ENCODE peak calls at places on chromosomes 11 and 22, in ten cellular contexts. N is SK-N-DZ, I is DMS 273 treated with DMSO at 0.1 percent for 48 hours, K is left colon, S is NCI-H1694, F is iris pigment epithelial cell, A is C1 segment of cervical spinal cord, T is KG1, Q is HEK293T, Y is germinal center. U is an unnamed sample.

GRCh38 chr11:64650923-64651523 is 60.0 kb downstream of the SLC22A12 start:
- DNase-seq in N (peak), I (no peak), K (no peak), S (no peak), F (peak), A (no peak), T (peak), Q (peak), Y (peak), U (no peak)

GRCh38 chr11:95187730-95188129 is 43.3 kb downstream of the SESN3 start:
- DNase-seq in N (no peak), I (no peak), K (no peak), S (no peak), F (no peak), A (no peak), T (no peak), Q (no peak), Y (no peak), U (no peak)

GRCh38 chr11:115860246-115860645 is 356.0 kb upstream of the CADM1 start:
- DNase-seq in N (no peak), I (no peak), K (no peak), S (no peak), F (no peak), A (no peak), T (no peak), Q (no peak), Y (no peak), U (no peak)

GRCh38 chr22:36753120-36753802 is 22.7 kb downstream of the IFT27 start:
- DNase-seq in N (no peak), I (no peak), K (no peak), S (no peak), F (no peak), A (no peak), T (no peak), Q (no peak), Y (no peak), U (no peak)

GRCh38 chr22:30871391-30872281 is 96.9 kb downstream of the MORC2 start:
- DNase-seq in N (no peak), I (no peak), K (no peak), S (no peak), F (no peak), A (no peak), T (no peak), Q (no peak), Y (no peak), U (no peak)

GRCh38 chr11:3944198-3944597 is 88.7 kb downstream of the STIM1 start:
- DNase-seq in N (peak), I (no peak), K (no peak), S (no peak), F (no peak), A (no peak), T (no peak), Q (no peak), Y (no peak), U (peak)

GRCh38 chr11:75403983-75404658 is 4.8 kb downstream of the RPS3 start:
- DNase-seq in N (no peak), I (no peak), K (no peak), S (no peak), F (no peak), A (no peak), T (no peak), Q (no peak), Y (no peak), U (no peak)

GRCh38 chr11:111370902-111371578 is 8.0 kb downstream of the POU2AF1 start:
- DNase-seq in N (no peak), I (no peak), K (no peak), S (no peak), F (no peak), A (no peak), T (no peak), Q (no peak), Y (no peak), U (no peak)

GRCh38 chr11:16738949-16739262 is 459 bp downstream of the C11orf58 start:
- DNase-seq in N (no peak), I (no peak), K (no peak), S (no peak), F (no peak), A (no peak), T (no peak), Q (no peak), Y (no peak), U (no peak)

GRCh38 chr22:26660961-26661578 is 3.7 kb downstream of the MIAT start:
- DNase-seq in N (no peak), I (no peak), K (no peak), S (no peak), F (no peak), A (no peak), T (no peak), Q (no peak), Y (no peak), U (no peak)

GRCh38 chr22:48100685-48101417 is 1338.4 kb downstream of the TBC1D22A start:
- DNase-seq in N (no peak), I (no peak), K (no peak), S (no peak), F (no peak), A (no peak), T (no peak), Q (no peak), Y (no peak), U (no peak)

GRCh38 chr22:22593964-22594656 is 35.0 kb upstream of the PRAME start:
- DNase-seq in N (peak), I (no peak), K (peak), S (no peak), F (peak), A (no peak), T (peak), Q (peak), Y (peak), U (peak)

GRCh38 chr11:69920500-69921428 is 101.5 kb upstream of the FGF3 start:
- DNase-seq in N (no peak), I (no peak), K (peak), S (no peak), F (no peak), A (no peak), T (no peak), Q (no peak), Y (no peak), U (no peak)

GRCh38 chr11:13924801-13925327 is 37.7 kb upstream of the SPON1 start:
- DNase-seq in N (no peak), I (no peak), K (no peak), S (no peak), F (no peak), A (no peak), T (peak), Q (no peak), Y (no peak), U (no peak)

GRCh38 chr11:65576867-65577755 is 1.3 kb downstream of the EHBP1L1 start:
- DNase-seq in N (no peak), I (no peak), K (peak), S (no peak), F (peak), A (no peak), T (no peak), Q (no peak), Y (peak), U (no peak)

GRCh38 chr11:64767344-64768299 is 7.8 kb upstream of the PYGM start:
- DNase-seq in N (peak), I (no peak), K (peak), S (peak), F (peak), A (no peak), T (no peak), Q (peak), Y (no peak), U (peak)

GRCh38 chr11:104609766-104610165 is 288.5 kb downstream of the CASP12 start:
- DNase-seq in N (no peak), I (no peak), K (no peak), S (no peak), F (no peak), A (no peak), T (no peak), Q (no peak), Y (no peak), U (no peak)

GRCh38 chr11:124233376-124233775 is 7.5 kb upstream of the OR8G1 start:
- DNase-seq in N (no peak), I (no peak), K (no peak), S (no peak), F (peak), A (no peak), T (no peak), Q (no peak), Y (no peak), U (no peak)

GRCh38 chr11:73338279-73338678 is 30.2 kb downstream of the ARHGEF17 start:
- DNase-seq in N (no peak), I (no peak), K (no peak), S (no peak), F (no peak), A (no peak), T (no peak), Q (no peak), Y (no peak), U (no peak)

GRCh38 chr11:109818303-109818702 is 274.9 kb upstream of the ZC3H12C start:
- DNase-seq in N (no peak), I (no peak), K (no peak), S (no peak), F (no peak), A (no peak), T (no peak), Q (no peak), Y (no peak), U (no peak)

GRCh38 chr11:112795142-112795815 is 165.9 kb upstream of the NCAM1 start:
- DNase-seq in N (peak), I (no peak), K (peak), S (no peak), F (peak), A (no peak), T (peak), Q (peak), Y (peak), U (peak)

GRCh38 chr11:86303257-86303656 is 1.2 kb downstream of the HIKESHI start:
- DNase-seq in N (no peak), I (no peak), K (no peak), S (no peak), F (no peak), A (no peak), T (no peak), Q (no peak), Y (no peak), U (no peak)

GRCh38 chr22:49084203-49084602 is 743.5 kb downstream of the BRD1 start:
- DNase-seq in N (no peak), I (no peak), K (no peak), S (no peak), F (no peak), A (no peak), T (no peak), Q (no peak), Y (no peak), U (no peak)

GRCh38 chr11:66509131-66509561 is 1.3 kb upstream of the BBS1 start:
- DNase-seq in N (no peak), I (no peak), K (no peak), S (no peak), F (no peak), A (no peak), T (no peak), Q (no peak), Y (no peak), U (no peak)

GRCh38 chr11:121589946-121590537 is 137.3 kb upstream of the SORL1-AS1 start:
- DNase-seq in N (no peak), I (no peak), K (no peak), S (no peak), F (no peak), A (no peak), T (no peak), Q (no peak), Y (peak), U (no peak)

GRCh38 chr11:134841411-134841810 is 429.4 kb upstream of the B3GAT1 start:
- DNase-seq in N (no peak), I (no peak), K (no peak), S (no peak), F (no peak), A (no peak), T (no peak), Q (no peak), Y (no peak), U (no peak)

GRCh38 chr11:72787262-72788104 is 6.4 kb downstream of the STARD10 start:
- DNase-seq in N (peak), I (no peak), K (peak), S (no peak), F (no peak), A (no peak), T (peak), Q (peak), Y (peak), U (peak)

GRCh38 chr22:44145544-44145943 is 35.2 kb upstream of the PARVG start:
- DNase-seq in N (no peak), I (no peak), K (no peak), S (no peak), F (no peak), A (no peak), T (no peak), Q (no peak), Y (no peak), U (no peak)

GRCh38 chr11:84691830-84692229 is 935.3 kb downstream of the DLG2 start:
- DNase-seq in N (no peak), I (no peak), K (no peak), S (no peak), F (no peak), A (no peak), T (no peak), Q (no peak), Y (no peak), U (no peak)

GRCh38 chr11:27205779-27206549 is 157.1 kb downstream of the CCDC34 start:
- DNase-seq in N (no peak), I (no peak), K (no peak), S (no peak), F (no peak), A (no peak), T (no peak), Q (no peak), Y (no peak), U (no peak)